ENCODE peak calls at places on chromosomes 13 and 19, in five cellular contexts. F is IMR-90, W is K562, A is GM12878, R is HepG2. N is an unnamed sample.

GRCh38 chr19:2478756-2479555 is 3.0 kb downstream of the GADD45B start:
- DNase-seq in A (no peak), R (no peak), W (no peak), F (peak; percentile 76), N (no peak)

GRCh38 chr19:45645631-45646344 is 6.6 kb upstream of the EML2 start:
- DNase-seq in W (peak; percentile 97), F (peak; percentile 80), R (peak; percentile 63), A (peak; percentile 65), N (peak; percentile 97)

GRCh38 chr19:18906605-18907519 is 10.9 kb upstream of the CERS1 start:
- DNase-seq in F (no peak), A (no peak), R (no peak), W (no peak), N (no peak)

GRCh38 chr19:43552198-43552450 is 19.1 kb downstream of the ZNF575 start:
- DNase-seq in F (no peak), W (no peak), A (no peak), R (no peak), N (no peak)

GRCh38 chr19:50889638-50890037 is 16.4 kb downstream of the KLK2 start:
- DNase-seq in A (no peak), R (no peak), W (no peak), F (no peak), N (no peak)

GRCh38 chr13:97367427-97367826 is 66.5 kb upstream of the RAP2A start:
- DNase-seq in F (peak; percentile 78), A (no peak), W (no peak), R (no peak), N (no peak)

GRCh38 chr13:48902421-48902820 is 73.3 kb upstream of the FNDC3A start:
- DNase-seq in W (no peak), F (peak; percentile 19), R (no peak), A (no peak), N (no peak)

GRCh38 chr13:80527400-80527799 is 186.5 kb upstream of the SPRY2 start:
- DNase-seq in W (peak; percentile 6), F (no peak), A (no peak), R (no peak), N (peak; percentile 46)

GRCh38 chr19:51676566-51677083 is 16.5 kb upstream of the SPACA6 start:
- DNase-seq in R (no peak), W (no peak), F (no peak), A (no peak), N (no peak)

GRCh38 chr13:25872871-25873607 is 178.8 kb downstream of the SHISA2 start:
- DNase-seq in A (no peak), W (no peak), F (no peak), R (no peak), N (no peak)

GRCh38 chr19:19296953-19297689 is 23.2 kb downstream of the SUGP1 start:
- DNase-seq in A (no peak), W (no peak), F (no peak), R (no peak), N (peak; percentile 11)

GRCh38 chr13:40672310-40673060 is 6.0 kb upstream of the FOXO1 start:
- DNase-seq in R (peak; percentile 73), A (no peak), F (peak; percentile 70), W (peak; percentile 84), N (peak; percentile 59)

GRCh38 chr19:50739841-50740426 is 16.8 kb downstream of the CLEC11A start:
- DNase-seq in A (no peak), W (peak; percentile 62), R (no peak), F (no peak), N (no peak)

GRCh38 chr19:6744381-6745288 is 5.2 kb downstream of the TRIP10 start:
- DNase-seq in R (no peak), W (no peak), A (no peak), F (peak; percentile 87), N (no peak)

GRCh38 chr13:21670883-21671792 is at the start of gene FGF9:
- DNase-seq in F (peak; percentile 79), A (peak; percentile 7), W (peak; percentile 78), R (peak; percentile 31), N (peak; percentile 84)

GRCh38 chr19:406121-406711 is 2.7 kb downstream of the C2CD4C start:
- DNase-seq in W (no peak), R (no peak), F (no peak), A (no peak), N (no peak)

GRCh38 chr13:94419304-94419943 is 60.1 kb downstream of the DCT start:
- DNase-seq in A (no peak), W (no peak), R (no peak), F (peak; percentile 86), N (no peak)

GRCh38 chr13:30807392-30807791 is 72.0 kb downstream of the ALOX5AP start:
- DNase-seq in W (no peak), F (no peak), R (no peak), A (no peak), N (no peak)

GRCh38 chr19:30130356-30131122 is 188.5 kb downstream of the URI1 start:
- DNase-seq in A (no peak), F (no peak), W (no peak), R (no peak), N (no peak)

GRCh38 chr19:42292042-42292960 is 9.6 kb upstream of the PRR19 start:
- DNase-seq in R (no peak), W (no peak), A (no peak), F (no peak), N (no peak)

GRCh38 chr19:42293966-42294365 is 8.0 kb upstream of the PRR19 start:
- DNase-seq in R (no peak), A (no peak), F (no peak), W (no peak), N (no peak)

GRCh38 chr19:42294471-42295137 is 7.3 kb upstream of the PRR19 start:
- DNase-seq in A (no peak), F (no peak), R (no peak), W (no peak), N (no peak)

GRCh38 chr19:42292963-42293362 is 9.0 kb upstream of the PRR19 start:
- DNase-seq in A (no peak), W (no peak), R (no peak), F (no peak), N (no peak)

DNA sequence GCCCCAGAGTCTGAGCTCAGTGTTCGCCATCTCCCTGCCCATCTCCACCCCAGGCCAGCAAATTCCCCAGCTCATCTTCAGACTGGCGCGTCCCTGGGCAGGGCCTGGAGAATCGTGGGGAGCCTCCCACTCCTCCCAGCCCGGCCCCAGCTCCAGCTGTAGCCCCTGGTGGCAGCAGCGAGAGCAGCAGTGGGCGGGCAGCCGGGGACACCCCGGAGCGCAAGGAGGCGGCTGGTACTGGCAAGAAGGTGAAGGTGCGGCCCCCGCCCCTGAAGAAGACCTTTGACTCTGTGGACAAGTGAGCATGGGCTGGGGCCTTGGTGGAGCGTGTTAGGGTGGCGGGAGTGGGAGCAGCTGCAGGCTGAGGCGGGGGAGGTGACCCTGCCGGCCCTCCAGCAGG is 8.4 kb upstream of the PRR19 start:
- DNase-seq in F (no peak), W (no peak), R (no peak), A (no peak), N (no peak)
- TF ChIP-seq MXI1 in F (no peak), W (no peak), R (no peak), A (no peak), N (no peak)

GRCh38 chr13:108005231-108005630 is 210.1 kb downstream of the LIG4 start:
- DNase-seq in F (no peak), A (no peak), R (no peak), W (peak; percentile 40), N (no peak)

GRCh38 chr13:108006619-108007018 is 208.7 kb downstream of the LIG4 start:
- DNase-seq in F (no peak), W (peak; percentile 4), R (no peak), A (no peak), N (no peak)

GRCh38 chr13:107999751-108000150 is 215.6 kb downstream of the LIG4 start:
- DNase-seq in A (no peak), W (no peak), R (no peak), F (no peak), N (no peak)

GRCh38 chr13:108000998-108001397 is 214.3 kb downstream of the LIG4 start:
- DNase-seq in A (no peak), F (no peak), W (peak; percentile 4), R (no peak), N (no peak)

GRCh38 chr13:108003626-108004025 is 211.7 kb downstream of the LIG4 start:
- DNase-seq in W (no peak), R (no peak), A (no peak), F (no peak), N (no peak)
- TF ChIP-seq MXI1 in W (no peak), R (no peak), A (no peak), F (no peak), N (no peak)

GRCh38 chr19:38213911-38214625 is 10.0 kb downstream of the DPF1 start:
- DNase-seq in W (no peak), F (peak; percentile 61), R (no peak), A (peak; percentile 33), N (no peak)
- TF ChIP-seq MXI1 in W (no peak), F (no peak), R (no peak), A (peak; percentile 10), N (no peak)

DNA sequence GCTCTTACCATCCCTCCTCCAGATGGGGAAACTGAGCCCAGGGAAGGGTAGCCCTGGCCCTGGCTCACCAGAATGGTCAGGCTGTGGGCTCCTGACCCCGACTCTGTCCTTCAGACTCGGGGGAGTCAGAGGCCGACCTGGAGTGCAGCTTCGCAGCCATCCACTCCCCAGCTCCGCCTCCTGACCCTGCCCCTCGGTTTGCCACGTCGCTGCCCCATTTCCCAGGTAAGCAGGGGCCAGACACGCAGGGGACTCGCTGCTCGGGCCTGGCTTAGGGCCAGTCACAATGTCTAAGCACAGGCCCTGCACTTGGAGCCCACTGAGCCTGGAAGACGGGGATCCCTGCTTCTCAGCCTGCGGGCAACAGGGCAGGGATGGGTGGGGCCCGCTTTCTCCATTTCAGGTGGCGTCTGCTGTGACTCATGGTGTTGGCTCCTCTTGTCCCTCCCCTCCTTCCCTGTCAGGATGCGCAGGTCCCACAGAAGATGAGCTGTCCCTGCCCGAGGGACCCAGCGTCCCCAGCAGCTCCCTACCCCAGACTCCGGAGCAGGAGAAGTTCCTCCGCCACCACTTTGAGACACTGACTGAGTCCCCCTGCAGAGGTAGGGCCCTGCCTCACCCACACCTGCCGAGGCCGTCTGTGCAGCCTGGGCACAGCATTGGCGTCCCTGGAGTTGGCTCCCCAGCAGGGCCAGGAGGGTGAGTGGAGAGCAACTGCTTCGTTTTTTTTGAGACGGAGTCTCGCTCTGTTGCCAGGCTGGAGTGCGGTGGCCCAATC is 9.2 kb upstream of the OVOL3 start:
- DNase-seq in W (no peak), R (no peak), F (no peak), A (no peak), N (no peak)
- TF ChIP-seq MXI1 in W (no peak), R (no peak), F (no peak), A (no peak), N (no peak)

N was measured in SK-N-SH.